ENCODE peak calls at places on chromosomes 12 and 14, in ten cellular contexts. S, Y, W, X, R, P, J, Q, Z and D are unnamed samples.

GRCh38 chr12:44078273-44078672 is 242.4 kb downstream of the TMEM117 start:
- DNase-seq in S (no peak), Y (no peak), W (no peak), X (no peak), R (peak; percentile 6), P (no peak), J (peak; percentile 13), Q (no peak), Z (no peak), D (no peak)

GRCh38 chr14:91142214-91142668 is 28.4 kb downstream of the DGLUCY start:
- DNase-seq in S (no peak), Y (no peak), W (peak; percentile 41), X (no peak), R (no peak), P (no peak), J (no peak), Q (no peak), Z (no peak), D (no peak)

GRCh38 chr12:11592484-11592883 is 57.0 kb upstream of the ETV6 start:
- DNase-seq in S (no peak), Y (no peak), W (no peak), X (no peak), R (no peak), P (no peak), J (no peak), Q (no peak), Z (no peak), D (no peak)

GRCh38 chr14:80213602-80214001 is 2.3 kb upstream of the DIO2 start:
- DNase-seq in S (no peak), Y (no peak), W (no peak), X (no peak), R (peak; percentile 61), P (peak; percentile 17), J (peak; percentile 80), Q (no peak), Z (no peak), D (peak; percentile 59)

GRCh38 chr14:22262881-22263280 is 326.1 kb downstream of the DAD1 start:
- DNase-seq in S (no peak), Y (no peak), W (no peak), X (no peak), R (no peak), P (no peak), J (no peak), Q (no peak), Z (no peak), D (no peak)

GRCh38 chr12:20832911-20833310 is 22.4 kb downstream of the SLCO1B3 start:
- DNase-seq in S (no peak), Y (no peak), W (no peak), X (no peak), R (no peak), P (no peak), J (no peak), Q (no peak), Z (no peak), D (peak; percentile 8)

GRCh38 chr14:94005324-94005723 is 8.2 kb downstream of the CCDC197 start:
- DNase-seq in S (no peak), Y (no peak), W (no peak), X (no peak), R (no peak), P (no peak), J (no peak), Q (no peak), Z (no peak), D (no peak)

GRCh38 chr14:100376751-100377171 is 53.6 kb downstream of the SLC25A47 start:
- DNase-seq in S (no peak), Y (no peak), W (peak; percentile 18), X (no peak), R (peak; percentile 35), P (no peak), J (peak; percentile 30), Q (no peak), Z (no peak), D (peak; percentile 45)

GRCh38 chr14:85523624-85524023 is 6.3 kb upstream of the FLRT2 start:
- DNase-seq in S (no peak), Y (no peak), W (no peak), X (no peak), R (no peak), P (no peak), J (no peak), Q (no peak), Z (no peak), D (no peak)

GRCh38 chr12:69108024-69108423 is 131.3 kb upstream of the CPSF6 start:
- DNase-seq in S (no peak), Y (no peak), W (no peak), X (no peak), R (no peak), P (no peak), J (no peak), Q (no peak), Z (no peak), D (no peak)

GRCh38 chr14:52189330-52189729 is 78.2 kb upstream of the PTGDR start:
- DNase-seq in S (no peak), Y (no peak), W (no peak), X (no peak), R (no peak), P (no peak), J (no peak), Q (no peak), Z (no peak), D (no peak)

GRCh38 chr14:61192970-61193369 is 88.2 kb downstream of the TMEM30B start:
- DNase-seq in S (no peak), Y (no peak), W (no peak), X (no peak), R (no peak), P (no peak), J (peak; percentile 35), Q (no peak), Z (no peak), D (peak; percentile 50)

GRCh38 chr12:106245767-106246166 is 2.1 kb downstream of the CKAP4 start:
- DNase-seq in S (no peak), Y (no peak), W (no peak), X (no peak), R (peak; percentile 55), P (no peak), J (peak; percentile 87), Q (no peak), Z (no peak), D (no peak)

GRCh38 chr12:47766496-47767196 is 6.4 kb upstream of the SLC48A1 start:
- DNase-seq in S (no peak), Y (no peak), W (no peak), X (no peak), R (no peak), P (no peak), J (no peak), Q (no peak), Z (no peak), D (no peak)

GRCh38 chr14:61489002-61489401 is 167.6 kb downstream of the PRKCH start:
- DNase-seq in S (no peak), Y (no peak), W (no peak), X (no peak), R (no peak), P (no peak), J (no peak), Q (no peak), Z (no peak), D (no peak)